ENCODE peak calls at places on chromosomes 4 and X, in ten cellular contexts. O is posterior cingulate gyrus; H is neuronal stem cell; V is transverse colon; S is tibial nerve; R is activated naive CD4-positive, alpha-beta T cell; L is NCI-H2171 treated with DMSO at 0.1 percent for 48 hours; T is mucosa of descending colon; P is GM04504; A is GM12892. C is an unnamed sample.

GRCh38 chr4:54100607-54101189 is 735 bp downstream of the GSX2 start:
- DNase-seq in H (no peak), A (no peak), P (no peak), L (no peak), O (no peak), R (no peak), V (no peak), T (no peak), S (no peak), C (peak; percentile 38)

GRCh38 chr4:99062120-99062519 is 26.5 kb downstream of the ADH5 start:
- DNase-seq in T (no peak), P (peak; percentile 14), H (no peak), S (no peak), V (no peak), R (no peak), O (no peak), L (peak; percentile 26), A (no peak), C (peak; percentile 45)

GRCh38 chr4:23789765-23790164 is 100.1 kb downstream of the PPARGC1A start:
- DNase-seq in S (peak; percentile 45), T (no peak), A (no peak), L (no peak), R (no peak), P (peak; percentile 47), H (no peak), V (no peak), O (no peak), C (no peak)

GRCh38 chr4:76061421-76061820 is 13.1 kb upstream of the ART3 start:
- DNase-seq in A (no peak), O (no peak), S (no peak), L (no peak), R (no peak), H (no peak), V (no peak), T (no peak), P (no peak), C (no peak)

GRCh38 chr4:147371661-147372060 is 109.2 kb upstream of the EDNRA start:
- DNase-seq in P (no peak), O (no peak), V (no peak), L (no peak), T (no peak), H (no peak), R (no peak), S (no peak), A (no peak), C (no peak)

GRCh38 chr4:176270669-176271068 is 1.6 kb upstream of the ASB5 start:
- DNase-seq in R (no peak), S (no peak), H (no peak), V (no peak), O (no peak), T (no peak), A (no peak), P (peak; percentile 97), L (peak; percentile 73), C (peak; percentile 46)

GRCh38 chrX:9318213-9318612 is 146.6 kb upstream of the TBL1X start:
- DNase-seq in H (no peak), S (no peak), R (no peak), T (no peak), L (no peak), V (no peak), P (no peak), O (no peak), A (no peak), C (no peak)

GRCh38 chr4:182808673-182809416 is 108.3 kb downstream of the DCTD start:
- DNase-seq in T (no peak), L (no peak), O (no peak), S (no peak), R (peak; percentile 4), P (no peak), A (no peak), H (no peak), V (no peak), C (no peak)

GRCh38 chr4:152581536-152582160 is 45.8 kb upstream of the FBXW7 start:
- DNase-seq in A (no peak), T (no peak), L (no peak), P (no peak), V (no peak), O (no peak), S (no peak), R (no peak), H (no peak), C (no peak)

C was measured in NCI-H69.